ENCODE peak calls at places on chromosomes 13 and 19, in nine cellular contexts. C is psoas muscle; T is upper lobe of right lung; G is CD8-positive, alpha-beta T cell; Y is A673; J is heart right ventricle; O is uterus; W is colonic mucosa; X is brain microvascular endothelial cell. V is an unnamed sample.

GRCh38 chr19:10568444-10568825 is 344 bp downstream of the CDKN2D start:
- DNase-seq in J (no peak), C (peak; percentile 62), O (no peak), G (no peak), Y (no peak), X (no peak), W (peak; percentile 62), T (peak; percentile 84), V (peak; percentile 33)

GRCh38 chr19:2149980-2150793 is 1.2 kb downstream of the AP3D1 start:
- DNase-seq in T (no peak), O (no peak), W (peak; percentile 57), G (no peak), X (no peak), Y (no peak), J (no peak), C (no peak), V (peak; percentile 46)

GRCh38 chr19:48474084-48474592 is 5.0 kb downstream of the CYTH2 start:
- DNase-seq in Y (no peak), X (no peak), O (no peak), T (no peak), J (no peak), W (no peak), G (no peak), C (no peak), V (no peak)

GRCh38 chr19:38674388-38675133 is 27.1 kb downstream of the ACTN4 start:
- DNase-seq in J (no peak), O (peak; percentile 78), T (no peak), Y (no peak), W (no peak), C (no peak), G (no peak), X (no peak), V (peak; percentile 100)

GRCh38 chr19:45099465-45100201 is 6.7 kb downstream of the PPP1R37 start:
- DNase-seq in W (no peak), J (no peak), X (no peak), G (no peak), O (no peak), C (peak; percentile 36), Y (no peak), T (no peak), V (peak; percentile 44)

GRCh38 chr13:109687559-109688448 is 98.6 kb downstream of the IRS2 start:
- DNase-seq in C (no peak), X (no peak), T (no peak), Y (no peak), J (no peak), W (peak; percentile 81), G (no peak), O (no peak), V (no peak)

GRCh38 chr13:27830010-27830409 is 37.7 kb downstream of the GSX1 start:
- DNase-seq in G (peak; percentile 79), O (no peak), Y (peak; percentile 39), T (peak; percentile 81), C (peak; percentile 33), J (peak; percentile 48), W (peak; percentile 67), X (no peak), V (no peak)

GRCh38 chr19:1217366-1217765 is 11.8 kb downstream of the STK11 start:
- DNase-seq in X (no peak), W (no peak), O (no peak), C (no peak), J (no peak), T (no peak), G (no peak), Y (no peak), V (no peak)

GRCh38 chr19:17220207-17220758 is 5.1 kb downstream of the USE1 start:
- DNase-seq in G (no peak), Y (peak; percentile 73), J (no peak), O (no peak), C (peak; percentile 49), W (peak; percentile 54), X (peak; percentile 71), T (no peak), V (peak; percentile 61)

GRCh38 chr13:21124853-21125252 is 51.5 kb downstream of the SKA3 start:
- DNase-seq in O (no peak), G (no peak), T (no peak), Y (peak; percentile 97), W (no peak), J (no peak), C (no peak), X (peak; percentile 10), V (peak; percentile 49)

GRCh38 chr13:53198699-53199098 is 170.1 kb downstream of the OLFM4 start:
- DNase-seq in T (no peak), G (no peak), O (no peak), Y (no peak), J (no peak), X (no peak), W (no peak), C (no peak), V (no peak)

GRCh38 chr13:53197424-53197823 is 168.8 kb downstream of the OLFM4 start:
- DNase-seq in J (no peak), T (no peak), G (no peak), O (no peak), X (no peak), C (no peak), Y (no peak), W (no peak), V (no peak)

GRCh38 chr13:53200498-53201453 is 172.2 kb downstream of the OLFM4 start:
- DNase-seq in G (no peak), C (peak; percentile 41), Y (peak; percentile 61), X (no peak), W (peak; percentile 49), J (peak; percentile 48), O (no peak), T (peak; percentile 69), V (no peak)

GRCh38 chr13:53200075-53200474 is 171.5 kb downstream of the OLFM4 start:
- DNase-seq in C (no peak), X (no peak), G (no peak), J (no peak), W (no peak), Y (no peak), O (no peak), T (no peak), V (no peak)

DNA sequence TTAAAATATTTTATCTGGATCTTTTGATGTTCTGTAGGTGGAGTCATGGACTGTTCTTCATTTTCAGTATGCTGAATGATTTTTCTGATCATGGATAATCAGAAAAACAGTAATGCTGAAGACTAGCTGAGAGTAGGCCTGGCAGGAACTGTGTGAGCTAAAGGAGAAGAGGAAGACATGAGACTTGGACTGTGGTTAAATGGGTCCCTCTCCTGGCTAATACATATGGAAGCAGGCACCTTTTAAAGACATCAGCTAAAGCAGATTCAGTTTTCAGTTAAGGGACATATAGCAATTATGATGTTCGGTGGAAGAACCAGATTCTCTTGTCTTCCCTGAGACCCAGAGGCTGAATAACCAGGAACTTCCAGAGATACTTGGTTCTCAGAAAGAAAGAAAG is 169.4 kb downstream of the OLFM4 start:
- DNase-seq in C (no peak), W (no peak), J (no peak), T (no peak), O (no peak), Y (peak; percentile 39), X (no peak), G (no peak), V (no peak)
- TF ChIP-seq CTCF in C (no peak), W (no peak), J (no peak), T (no peak), O (no peak), Y (no peak), X (no peak), G (no peak), V (no peak)

GRCh38 chr13:25570185-25570584 is 198.4 kb downstream of the ATP8A2 start:
- DNase-seq in W (no peak), Y (no peak), X (no peak), J (no peak), O (no peak), G (no peak), C (no peak), T (no peak), V (no peak)

GRCh38 chr13:25574437-25575426 is 203.0 kb downstream of the ATP8A2 start:
- DNase-seq in Y (peak; percentile 91), C (peak; percentile 64), T (no peak), X (peak; percentile 89), G (peak; percentile 80), W (peak; percentile 84), J (peak; percentile 15), O (peak; percentile 22), V (peak; percentile 72)

GRCh38 chr13:25575562-25575961 is 203.8 kb downstream of the ATP8A2 start:
- DNase-seq in Y (no peak), W (no peak), O (no peak), X (no peak), G (no peak), J (no peak), T (no peak), C (no peak), V (no peak)

DNA sequence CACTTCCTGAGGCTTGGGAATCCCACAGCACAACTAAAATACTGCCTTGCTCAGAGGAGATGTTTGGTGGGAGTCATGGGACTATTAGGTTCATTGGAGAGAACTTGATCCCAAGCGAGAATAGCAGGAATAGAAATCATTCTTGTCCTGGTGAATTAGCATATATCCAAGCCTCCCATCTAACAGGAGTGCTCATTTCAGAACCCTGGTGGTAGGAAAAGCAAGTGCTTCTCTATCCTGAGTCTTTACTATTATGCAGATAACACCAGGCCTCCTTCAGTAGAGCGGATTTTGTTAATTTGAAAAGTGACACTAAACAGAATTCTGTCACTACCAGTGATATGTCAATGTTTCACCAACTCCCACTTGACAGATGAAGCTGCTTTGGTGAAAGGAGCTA is 199.5 kb downstream of the ATP8A2 start:
- DNase-seq in J (no peak), X (no peak), O (no peak), T (no peak), C (no peak), G (no peak), W (no peak), Y (no peak), V (no peak)
- H3K27me3 ChIP-seq in J (peaks cover 31% of the 10 kb centered on the region), X (peaks cover 2% of the 10 kb centered on the region), O (no peaks in the 10 kb centered on the region), T (peaks cover 16% of the 10 kb centered on the region), C (no peaks in the 10 kb centered on the region), G (peaks cover 4% of the 10 kb centered on the region), W (no peaks in the 10 kb centered on the region), Y (no peaks in the 10 kb centered on the region), V (no peaks in the 10 kb centered on the region)

DNA sequence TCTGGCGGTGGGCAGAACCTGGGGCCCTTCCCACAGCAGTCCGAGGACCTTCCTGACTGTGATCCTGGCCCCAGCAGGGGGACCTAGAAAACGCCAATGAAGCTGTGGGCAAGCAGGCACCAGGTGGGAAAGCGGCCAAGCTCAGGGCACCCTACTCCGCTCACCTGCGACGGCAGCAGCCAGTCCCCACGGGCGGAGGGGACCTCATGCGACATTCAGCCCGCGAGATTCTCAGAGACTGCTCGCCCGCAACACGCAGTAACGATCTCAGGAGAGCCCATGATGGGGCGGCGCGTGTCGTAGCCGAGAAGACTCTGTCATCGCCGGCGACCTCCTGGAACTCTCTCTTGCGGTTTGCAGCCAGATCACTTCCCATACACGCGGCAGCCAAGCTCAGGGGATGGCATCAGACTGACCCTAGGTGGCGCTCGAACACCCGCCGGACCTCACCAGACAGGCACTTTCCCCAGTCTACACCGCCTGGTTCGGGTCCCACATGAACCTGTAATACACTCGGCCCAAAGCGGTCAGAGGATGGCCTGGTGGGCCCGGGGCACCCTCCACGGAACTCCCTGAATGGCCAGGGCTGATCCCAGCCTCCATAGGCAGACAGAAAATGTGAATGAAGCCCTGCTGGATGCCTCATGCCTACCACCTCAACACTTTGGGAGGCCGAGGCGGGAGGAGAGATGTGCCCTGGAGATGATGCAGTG is 26.5 kb downstream of the MAN2B1 start:
- DNase-seq in T (peak; percentile 90), C (peak; percentile 82), G (peak; percentile 88), O (peak; percentile 72), Y (peak; percentile 87), W (peak; percentile 83), J (peak; percentile 81), X (peak; percentile 84), V (peak; percentile 46)
- H3K4me3 ChIP-seq in T (peak overlapping the region; percentile 9), C (peak overlapping the region; percentile 45), G (peak overlapping the region; percentile 38), O (no peak overlapping the region), Y (no peak overlapping the region), W (no peak overlapping the region), J (peak overlapping the region; percentile 38), X (peak overlapping the region; percentile 12), V (peak overlapping the region; percentile 7)

GRCh38 chr13:29266261-29266660 is 329.2 kb downstream of the SLC7A1 start:
- DNase-seq in X (no peak), Y (no peak), T (no peak), J (no peak), G (no peak), C (no peak), W (no peak), O (no peak), V (no peak)
- TF ChIP-seq CTCF in X (no peak), Y (peak; percentile 19), T (no peak), J (no peak), G (no peak), C (no peak), W (no peak), O (no peak), V (no peak)

V was measured in bronchial epithelial cell.